ENCODE peak calls at places on chromosomes 16 and 17, in nine cellular contexts. Q is MCF 10A; H is AG04450; W is mucosa of gallbladder; A is astrocyte of the hippocampus; T is SHP77 treated with DMSO at 0.1 percent for 48 hours; X is naive thymus-derived CD8-positive, alpha-beta T cell; G is AG10803; U is stimulated activated CD8-positive, alpha-beta memory T cell treated with anti-CD3 and anti-CD28 coated beads, Interleukin-7, amount 100 ng/mL, for 1 hour. O is an unnamed sample.

GRCh38 chr16:69113216-69113615 is 7.8 kb downstream of the HAS3 start:
- DNase-seq in X (no peak), G (no peak), U (no peak), Q (no peak), T (no peak), W (no peak), A (no peak), H (no peak), O (no peak)

GRCh38 chr17:43406676-43407645 is 8.2 kb downstream of the ARL4D start:
- DNase-seq in T (no peak), W (no peak), A (peak; percentile 64), G (peak; percentile 70), Q (no peak), H (peak; percentile 54), X (no peak), U (no peak), O (no peak)

GRCh38 chr17:35345445-35345925 is 27.9 kb downstream of the SLFN11 start:
- DNase-seq in X (no peak), G (no peak), W (no peak), A (no peak), Q (no peak), U (no peak), H (no peak), T (no peak), O (no peak)

GRCh38 chr16:73126453-73126853 is 78.5 kb upstream of the ZFHX3 start:
- DNase-seq in Q (peak; percentile 93), T (no peak), W (peak; percentile 66), U (no peak), H (no peak), A (peak; percentile 11), X (no peak), G (peak; percentile 88), O (no peak)

GRCh38 chr17:57921342-57921741 is 33.9 kb downstream of the CUEDC1 start:
- DNase-seq in A (peak; percentile 81), U (no peak), T (no peak), G (peak; percentile 59), H (no peak), Q (no peak), W (no peak), X (no peak), O (no peak)

GRCh38 chr16:50642349-50642748 is 38.8 kb downstream of the SNX20 start:
- DNase-seq in T (no peak), Q (no peak), G (no peak), U (no peak), H (no peak), X (no peak), A (no peak), W (peak; percentile 28), O (no peak)

GRCh38 chr17:14308965-14309879 is 8.3 kb downstream of the HS3ST3B1 start:
- DNase-seq in U (peak; percentile 76), X (peak; percentile 86), H (peak; percentile 78), W (peak; percentile 95), T (peak; percentile 97), Q (peak; percentile 91), G (peak; percentile 91), A (peak; percentile 99), O (peak; percentile 94)

GRCh38 chr17:29124931-29125270 is 55.3 kb downstream of the MYO18A start:
- DNase-seq in H (no peak), X (no peak), W (peak; percentile 90), Q (peak; percentile 62), A (peak; percentile 14), U (no peak), T (no peak), G (no peak), O (no peak)

GRCh38 chr16:54817940-54818574 is 112.6 kb upstream of the IRX5 start:
- DNase-seq in H (no peak), W (no peak), Q (no peak), U (no peak), T (no peak), X (no peak), A (no peak), G (no peak), O (no peak)

GRCh38 chr17:68248199-68248825 is 469 bp downstream of the AMZ2 start:
- DNase-seq in X (no peak), Q (peak; percentile 20), A (peak; percentile 75), G (peak; percentile 80), T (no peak), U (no peak), H (no peak), W (peak; percentile 59), O (no peak)

GRCh38 chr16:64089697-64090096 is 1032.2 kb downstream of the CDH11 start:
- DNase-seq in W (no peak), A (peak; percentile 45), U (no peak), Q (peak; percentile 51), H (no peak), T (peak; percentile 9), G (peak; percentile 25), X (no peak), O (no peak)

GRCh38 chr17:70796757-70797156 is 627.4 kb downstream of the KCNJ2 start:
- DNase-seq in Q (no peak), A (no peak), X (no peak), T (peak; percentile 2), G (no peak), H (no peak), U (no peak), W (no peak), O (no peak)

GRCh38 chr17:18261146-18261515 is 669 bp downstream of the MIEF2 start:
- DNase-seq in A (peak; percentile 73), W (peak; percentile 54), H (no peak), U (no peak), X (no peak), Q (peak; percentile 71), T (no peak), G (peak; percentile 49), O (no peak)

GRCh38 chr17:58153046-58153445 is 4.9 kb downstream of the OR4D1 start:
- DNase-seq in T (no peak), Q (no peak), X (peak; percentile 52), A (no peak), W (no peak), U (peak; percentile 10), H (no peak), G (no peak), O (peak; percentile 68)

GRCh38 chr16:72722552-72722951 is 325.4 kb downstream of the ZFHX3 start:
- DNase-seq in H (no peak), G (no peak), T (no peak), W (no peak), Q (no peak), U (no peak), X (no peak), A (no peak), O (no peak)

GRCh38 chr17:58377005-58377660 is 25.1 kb upstream of the SUPT4H1 start:
- DNase-seq in U (no peak), H (no peak), A (no peak), G (no peak), T (no peak), Q (no peak), W (peak; percentile 61), X (no peak), O (no peak)

GRCh38 chr16:55212791-55213190 is 111.2 kb upstream of the IRX6 start:
- DNase-seq in X (no peak), H (no peak), W (no peak), Q (no peak), T (no peak), A (no peak), G (no peak), U (no peak), O (no peak)

GRCh38 chr16:72464597-72465368 is 292.8 kb upstream of the PMFBP1 start:
- DNase-seq in U (no peak), W (no peak), T (no peak), G (no peak), Q (no peak), H (no peak), X (no peak), A (no peak), O (no peak)

GRCh38 chr17:8469964-8470363 is 34.3 kb downstream of the NDEL1 start:
- DNase-seq in H (no peak), G (no peak), U (no peak), X (no peak), Q (no peak), T (no peak), A (no peak), W (no peak), O (no peak)

GRCh38 chr17:55660171-55660886 is 62.3 kb downstream of the TMEM100 start:
- DNase-seq in U (no peak), X (no peak), T (no peak), A (peak; percentile 13), Q (peak; percentile 12), H (no peak), G (peak; percentile 42), W (no peak), O (no peak)

GRCh38 chr16:11200523-11201063 is 55.4 kb downstream of the SOCS1 start:
- DNase-seq in H (no peak), U (no peak), A (no peak), W (no peak), Q (no peak), X (no peak), G (peak; percentile 22), T (no peak), O (no peak)

GRCh38 chr17:31825961-31826691 is 32.9 kb downstream of the COPRS start:
- DNase-seq in T (no peak), A (no peak), G (peak; percentile 21), X (no peak), Q (peak; percentile 85), W (no peak), U (no peak), H (no peak), O (no peak)

GRCh38 chr17:44361292-44362055 is 2.2 kb downstream of the FAM171A2 start:
- DNase-seq in X (no peak), G (no peak), A (no peak), U (no peak), Q (no peak), W (no peak), T (no peak), H (no peak), O (no peak)

GRCh38 chr17:20210180-20210579 is 201.0 kb downstream of the SPECC1 start:
- DNase-seq in X (no peak), W (no peak), T (no peak), H (no peak), A (no peak), U (no peak), G (no peak), Q (no peak), O (no peak)

GRCh38 chr17:46072998-46073397 is 73.9 kb downstream of the STH start:
- DNase-seq in H (peak; percentile 30), G (peak; percentile 92), W (no peak), A (peak; percentile 44), Q (no peak), X (no peak), U (no peak), T (no peak), O (no peak)

GRCh38 chr17:61157246-61157887 is 242.3 kb upstream of the TBX2 start:
- DNase-seq in U (no peak), T (no peak), A (peak; percentile 64), G (peak; percentile 44), H (no peak), X (no peak), Q (no peak), W (no peak), O (no peak)

GRCh38 chr17:83099570-83100181 is 20.3 kb downstream of the METRNL start:
- DNase-seq in U (no peak), A (peak; percentile 91), W (no peak), X (no peak), Q (no peak), T (no peak), H (no peak), G (peak; percentile 74), O (no peak)

GRCh38 chr17:77308768-77309726 is 168.3 kb downstream of the SEC14L1 start:
- DNase-seq in X (no peak), G (peak; percentile 89), H (no peak), A (peak; percentile 85), U (no peak), W (peak; percentile 57), T (no peak), Q (peak; percentile 42), O (no peak)